ENCODE peak calls at places on chromosomes 6 and 20, in nine cellular contexts. One of them, this sample, is unnamed.

GRCh38 chr20:10857362-10858070 is 183.7 kb upstream of the JAG1 start:
- DNase-seq in A673: no peak
- DNase-seq in GM12878: no peak
- DNase-seq in pancreas: no peak
- DNase-seq in heart right ventricle: no peak
- DNase-seq in neural progenitor cell: no peak
- DNase-seq in cardiac muscle cell: peak
- DNase-seq in dorsolateral prefrontal cortex: no peak
- DNase-seq in stomach: no peak
- DNase-seq in this sample: no peak

GRCh38 chr6:134936927-134937326 is 13.0 kb downstream of the ALDH8A1 start:
- DNase-seq in A673: no peak
- DNase-seq in GM12878: no peak
- DNase-seq in pancreas: no peak
- DNase-seq in heart right ventricle: no peak
- DNase-seq in neural progenitor cell: no peak
- DNase-seq in cardiac muscle cell: peak
- DNase-seq in dorsolateral prefrontal cortex: no peak
- DNase-seq in stomach: no peak
- DNase-seq in this sample: no peak

GRCh38 chr6:27294409-27294808 is 17.7 kb downstream of the POM121L2 start:
- DNase-seq in A673: no peak
- DNase-seq in GM12878: no peak
- DNase-seq in pancreas: no peak
- DNase-seq in heart right ventricle: no peak
- DNase-seq in neural progenitor cell: peak
- DNase-seq in cardiac muscle cell: no peak
- DNase-seq in dorsolateral prefrontal cortex: no peak
- DNase-seq in stomach: no peak
- DNase-seq in this sample: no peak

GRCh38 chr6:110017946-110018345 is 39.8 kb downstream of the GPR6 start:
- DNase-seq in A673: no peak
- DNase-seq in GM12878: no peak
- DNase-seq in pancreas: no peak
- DNase-seq in heart right ventricle: no peak
- DNase-seq in neural progenitor cell: no peak
- DNase-seq in cardiac muscle cell: no peak
- DNase-seq in dorsolateral prefrontal cortex: no peak
- DNase-seq in stomach: no peak
- DNase-seq in this sample: no peak

GRCh38 chr6:106116125-106116524 is 30.0 kb downstream of the PRDM1 start:
- DNase-seq in A673: no peak
- DNase-seq in GM12878: no peak
- DNase-seq in pancreas: no peak
- DNase-seq in heart right ventricle: peak
- DNase-seq in neural progenitor cell: no peak
- DNase-seq in cardiac muscle cell: no peak
- DNase-seq in dorsolateral prefrontal cortex: peak
- DNase-seq in stomach: no peak
- DNase-seq in this sample: no peak

GRCh38 chr20:62227977-62228958 is 8.2 kb upstream of the HRH3 start:
- DNase-seq in A673: no peak
- DNase-seq in GM12878: no peak
- DNase-seq in pancreas: peak
- DNase-seq in heart right ventricle: no peak
- DNase-seq in neural progenitor cell: peak
- DNase-seq in cardiac muscle cell: no peak
- DNase-seq in dorsolateral prefrontal cortex: no peak
- DNase-seq in stomach: peak
- DNase-seq in this sample: no peak

GRCh38 chr20:48787861-48788375 is 39.9 kb downstream of the PREX1 start:
- DNase-seq in A673: peak
- DNase-seq in GM12878: no peak
- DNase-seq in pancreas: no peak
- DNase-seq in heart right ventricle: no peak
- DNase-seq in neural progenitor cell: no peak
- DNase-seq in cardiac muscle cell: peak
- DNase-seq in dorsolateral prefrontal cortex: no peak
- DNase-seq in stomach: no peak
- DNase-seq in this sample: no peak

GRCh38 chr20:19120011-19120410 is 92.4 kb upstream of the SLC24A3 start:
- DNase-seq in A673: no peak
- DNase-seq in GM12878: no peak
- DNase-seq in pancreas: no peak
- DNase-seq in heart right ventricle: no peak
- DNase-seq in neural progenitor cell: no peak
- DNase-seq in cardiac muscle cell: no peak
- DNase-seq in dorsolateral prefrontal cortex: no peak
- DNase-seq in stomach: no peak
- DNase-seq in this sample: no peak

GRCh38 chr20:24672181-24672880 is 202.9 kb downstream of the SYNDIG1 start:
- DNase-seq in A673: no peak
- DNase-seq in GM12878: no peak
- DNase-seq in pancreas: no peak
- DNase-seq in heart right ventricle: no peak
- DNase-seq in neural progenitor cell: no peak
- DNase-seq in cardiac muscle cell: no peak
- DNase-seq in dorsolateral prefrontal cortex: peak
- DNase-seq in stomach: no peak
- DNase-seq in this sample: no peak

GRCh38 chr6:131787955-131788712 is 19.7 kb upstream of the ENPP1 start:
- DNase-seq in A673: peak
- DNase-seq in GM12878: no peak
- DNase-seq in pancreas: no peak
- DNase-seq in heart right ventricle: peak
- DNase-seq in neural progenitor cell: peak
- DNase-seq in cardiac muscle cell: no peak
- DNase-seq in dorsolateral prefrontal cortex: no peak
- DNase-seq in stomach: no peak
- DNase-seq in this sample: no peak

GRCh38 chr6:113290684-113291083 is 566.5 kb upstream of the MARCKS start:
- DNase-seq in A673: no peak
- DNase-seq in GM12878: no peak
- DNase-seq in pancreas: no peak
- DNase-seq in heart right ventricle: no peak
- DNase-seq in neural progenitor cell: no peak
- DNase-seq in cardiac muscle cell: no peak
- DNase-seq in dorsolateral prefrontal cortex: no peak
- DNase-seq in stomach: no peak
- DNase-seq in this sample: no peak

GRCh38 chr20:58072695-58073671 is 155.5 kb downstream of the ANKRD60 start:
- DNase-seq in A673: no peak
- DNase-seq in GM12878: no peak
- DNase-seq in pancreas: no peak
- DNase-seq in heart right ventricle: no peak
- DNase-seq in neural progenitor cell: no peak
- DNase-seq in cardiac muscle cell: no peak
- DNase-seq in dorsolateral prefrontal cortex: no peak
- DNase-seq in stomach: no peak
- DNase-seq in this sample: no peak

GRCh38 chr6:26401987-26402658 is at the start of gene BTN3A1:
- DNase-seq in A673: peak
- DNase-seq in GM12878: peak
- DNase-seq in pancreas: no peak
- DNase-seq in heart right ventricle: peak
- DNase-seq in neural progenitor cell: peak
- DNase-seq in cardiac muscle cell: peak
- DNase-seq in dorsolateral prefrontal cortex: no peak
- DNase-seq in stomach: peak
- DNase-seq in this sample: peak

GRCh38 chr20:9442858-9443257 is 71.5 kb upstream of the LAMP5 start:
- DNase-seq in A673: no peak
- DNase-seq in GM12878: peak
- DNase-seq in pancreas: no peak
- DNase-seq in heart right ventricle: no peak
- DNase-seq in neural progenitor cell: no peak
- DNase-seq in cardiac muscle cell: no peak
- DNase-seq in dorsolateral prefrontal cortex: no peak
- DNase-seq in stomach: peak
- DNase-seq in this sample: peak

GRCh38 chr6:156980515-156980914 is 203.3 kb downstream of the ARID1B start:
- DNase-seq in A673: no peak
- DNase-seq in GM12878: no peak
- DNase-seq in pancreas: no peak
- DNase-seq in heart right ventricle: no peak
- DNase-seq in neural progenitor cell: peak
- DNase-seq in cardiac muscle cell: no peak
- DNase-seq in dorsolateral prefrontal cortex: no peak
- DNase-seq in stomach: no peak
- DNase-seq in this sample: no peak

GRCh38 chr6:79574636-79575035 is 37.4 kb upstream of the LCA5 start:
- DNase-seq in A673: no peak
- DNase-seq in GM12878: no peak
- DNase-seq in pancreas: no peak
- DNase-seq in heart right ventricle: no peak
- DNase-seq in neural progenitor cell: no peak
- DNase-seq in cardiac muscle cell: peak
- DNase-seq in dorsolateral prefrontal cortex: no peak
- DNase-seq in stomach: no peak
- DNase-seq in this sample: no peak

DNA sequence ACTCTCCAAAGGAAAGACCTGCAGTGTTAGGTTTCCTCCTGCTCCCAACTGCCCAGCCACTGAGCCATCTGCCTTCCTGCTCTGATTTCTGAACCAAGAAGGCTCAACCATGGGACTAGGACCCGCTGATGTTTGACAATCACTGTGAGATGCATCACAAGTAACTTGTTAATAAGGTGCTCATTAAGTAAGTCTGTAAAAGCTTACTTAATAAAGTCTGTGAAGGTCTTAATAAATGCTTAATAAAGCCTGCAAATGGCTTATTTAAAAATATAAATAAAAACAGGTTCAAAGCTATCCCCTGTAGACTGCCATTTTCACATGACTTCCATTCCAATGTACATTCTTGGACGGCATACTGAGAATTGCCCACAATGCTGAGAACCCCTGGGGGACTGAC is 19.8 kb downstream of the KIF13A start:
- DNase-seq in A673: no peak
- DNase-seq in GM12878: no peak
- DNase-seq in pancreas: no peak
- DNase-seq in heart right ventricle: no peak
- DNase-seq in neural progenitor cell: no peak
- DNase-seq in cardiac muscle cell: no peak
- DNase-seq in dorsolateral prefrontal cortex: no peak
- DNase-seq in stomach: no peak
- DNase-seq in this sample: no peak
- H3K27ac ChIP-seq in A673: no peak
- H3K27ac ChIP-seq in GM12878: no peak
- H3K27ac ChIP-seq in pancreas: no peak
- H3K27ac ChIP-seq in heart right ventricle: no peak
- H3K27ac ChIP-seq in neural progenitor cell: no peak
- H3K27ac ChIP-seq in cardiac muscle cell: peak
- H3K27ac ChIP-seq in dorsolateral prefrontal cortex: no peak
- H3K27ac ChIP-seq in stomach: no peak
- H3K27ac ChIP-seq in this sample: no peak

DNA sequence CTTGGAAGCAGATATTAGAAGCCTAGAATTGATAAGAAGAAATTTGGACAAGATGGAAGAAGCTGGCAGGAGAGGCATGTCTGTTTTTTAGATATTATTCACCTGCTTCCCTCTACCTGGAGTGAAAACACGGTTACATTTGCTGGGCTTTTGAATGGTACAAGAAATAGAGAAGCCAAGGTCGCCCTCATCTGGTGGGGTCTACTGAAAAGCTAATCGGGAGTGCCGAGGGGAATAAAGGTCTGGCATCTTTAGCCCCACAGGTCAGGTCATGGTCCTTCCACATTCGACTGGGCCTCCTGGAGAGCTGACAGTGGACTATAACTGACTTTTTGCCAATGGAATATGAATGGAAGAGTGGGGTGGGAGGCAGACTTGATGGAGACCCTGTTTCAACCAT is 4.6 kb upstream of the C2 start:
- DNase-seq in A673: no peak
- DNase-seq in GM12878: no peak
- DNase-seq in pancreas: no peak
- DNase-seq in heart right ventricle: no peak
- DNase-seq in neural progenitor cell: peak
- DNase-seq in cardiac muscle cell: peak
- DNase-seq in dorsolateral prefrontal cortex: no peak
- DNase-seq in stomach: peak
- DNase-seq in this sample: no peak
- TF ChIP-seq CTCF in A673: peak
- TF ChIP-seq CTCF in GM12878: peak
- TF ChIP-seq CTCF in pancreas: no peak
- TF ChIP-seq CTCF in heart right ventricle: no peak
- TF ChIP-seq CTCF in neural progenitor cell: peak
- TF ChIP-seq CTCF in cardiac muscle cell: peak
- TF ChIP-seq CTCF in dorsolateral prefrontal cortex: no peak
- TF ChIP-seq CTCF in stomach: no peak
- TF ChIP-seq CTCF in this sample: no peak

GRCh38 chr6:125534430-125535263 is 214.8 kb upstream of the HEY2 start:
- DNase-seq in A673: no peak
- DNase-seq in GM12878: no peak
- DNase-seq in pancreas: no peak
- DNase-seq in heart right ventricle: no peak
- DNase-seq in neural progenitor cell: no peak
- DNase-seq in cardiac muscle cell: no peak
- DNase-seq in dorsolateral prefrontal cortex: no peak
- DNase-seq in stomach: no peak
- DNase-seq in this sample: no peak
- H3K4me3 ChIP-seq in A673: no peak
- H3K4me3 ChIP-seq in GM12878: no peak
- H3K4me3 ChIP-seq in pancreas: no peak
- H3K4me3 ChIP-seq in heart right ventricle: no peak
- H3K4me3 ChIP-seq in neural progenitor cell: peak
- H3K4me3 ChIP-seq in cardiac muscle cell: no peak
- H3K4me3 ChIP-seq in dorsolateral prefrontal cortex: no peak
- H3K4me3 ChIP-seq in stomach: no peak
- H3K4me3 ChIP-seq in this sample: no peak

DNA sequence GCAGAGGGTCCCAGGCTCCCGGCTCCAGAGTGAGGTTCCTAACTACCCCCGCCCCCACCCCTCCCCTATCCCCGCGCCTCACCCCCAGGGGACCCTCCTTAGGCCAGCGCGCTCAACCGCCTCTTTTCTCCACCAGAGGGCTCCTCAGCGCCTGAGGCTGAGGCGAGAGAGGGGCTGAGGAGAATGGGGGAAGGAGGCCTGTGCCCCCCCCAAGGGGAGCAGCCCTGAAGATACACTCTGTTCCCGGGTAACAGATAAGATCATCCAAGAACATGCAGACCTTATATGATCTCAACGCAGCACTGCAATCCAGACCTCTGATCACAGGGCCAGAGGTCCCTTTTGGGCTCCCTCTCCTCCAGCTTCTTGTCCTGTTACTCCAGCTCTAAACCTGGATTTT is 43.3 kb upstream of the MRPS10 start:
- DNase-seq in A673: peak
- DNase-seq in GM12878: no peak
- DNase-seq in pancreas: no peak
- DNase-seq in heart right ventricle: peak
- DNase-seq in neural progenitor cell: peak
- DNase-seq in cardiac muscle cell: peak
- DNase-seq in dorsolateral prefrontal cortex: no peak
- DNase-seq in stomach: no peak
- DNase-seq in this sample: no peak
- H3K27ac ChIP-seq in A673: no peak
- H3K27ac ChIP-seq in GM12878: no peak
- H3K27ac ChIP-seq in pancreas: no peak
- H3K27ac ChIP-seq in heart right ventricle: no peak
- H3K27ac ChIP-seq in neural progenitor cell: no peak
- H3K27ac ChIP-seq in cardiac muscle cell: no peak
- H3K27ac ChIP-seq in dorsolateral prefrontal cortex: no peak
- H3K27ac ChIP-seq in stomach: peak
- H3K27ac ChIP-seq in this sample: no peak

GRCh38 chr6:2857580-2858337 is 16.1 kb upstream of the SERPINB1 start:
- DNase-seq in A673: peak
- DNase-seq in GM12878: peak
- DNase-seq in pancreas: no peak
- DNase-seq in heart right ventricle: peak
- DNase-seq in neural progenitor cell: no peak
- DNase-seq in cardiac muscle cell: peak
- DNase-seq in dorsolateral prefrontal cortex: no peak
- DNase-seq in stomach: no peak
- DNase-seq in this sample: no peak
- TF ChIP-seq CTCF in A673: no peak
- TF ChIP-seq CTCF in GM12878: no peak
- TF ChIP-seq CTCF in pancreas: no peak
- TF ChIP-seq CTCF in heart right ventricle: no peak
- TF ChIP-seq CTCF in neural progenitor cell: no peak
- TF ChIP-seq CTCF in cardiac muscle cell: no peak
- TF ChIP-seq CTCF in dorsolateral prefrontal cortex: no peak
- TF ChIP-seq CTCF in stomach: no peak
- TF ChIP-seq CTCF in this sample: no peak

This sample was measured in MM.1S.